ENCODE peak calls at places on chromosomes 16 and 17, in four cellular contexts. N is HCT116, K is SK-N-SH, C is K562. W is an unnamed sample.

GRCh38 chr16:87895641-87896141 is 26.4 kb upstream of the SLC7A5 start:
- DNase-seq in N (no peak), K (no peak), C (no peak), W (no peak)

GRCh38 chr17:54795046-54795445 is 105.6 kb upstream of the TOM1L1 start:
- DNase-seq in K (no peak), N (no peak), C (no peak), W (no peak)

GRCh38 chr16:67176662-67177061 is 6.3 kb downstream of the NOL3 start:
- DNase-seq in C (no peak), K (no peak), N (no peak), W (no peak)

GRCh38 chr16:19595043-19595767 is 39.7 kb downstream of the VPS35L start:
- DNase-seq in K (peak; percentile 10), N (no peak), C (no peak), W (no peak)

GRCh38 chr16:23420011-23420410 is 33.0 kb downstream of the COG7 start:
- DNase-seq in N (no peak), C (no peak), K (no peak), W (no peak)

GRCh38 chr17:50222922-50223321 is 21.5 kb upstream of the COL1A1 start:
- DNase-seq in K (no peak), N (no peak), C (no peak), W (no peak)

GRCh38 chr16:55725055-55725777 is 69.4 kb downstream of the SLC6A2 start:
- DNase-seq in C (no peak), K (no peak), N (no peak), W (no peak)

GRCh38 chr17:69284646-69285045 is 42.3 kb downstream of the ABCA5 start:
- DNase-seq in N (no peak), C (no peak), K (no peak), W (no peak)

GRCh38 chr16:24035127-24035842 is 199.5 kb downstream of the PRKCB start:
- DNase-seq in C (peak; percentile 70), K (no peak), N (no peak), W (no peak)

GRCh38 chr17:31484821-31485220 is 93.3 kb downstream of the RAB11FIP4 start:
- DNase-seq in K (no peak), N (no peak), C (no peak), W (no peak)

GRCh38 chr17:4648741-4649140 is 7.3 kb upstream of the ALOX15 start:
- DNase-seq in C (no peak), K (no peak), N (no peak), W (no peak)

GRCh38 chr17:5702951-5703510 is 118.7 kb upstream of the NLRP1 start:
- DNase-seq in C (no peak), K (no peak), N (no peak), W (no peak)

GRCh38 chr16:87764600-87765472 is 950 bp downstream of the KLHDC4 start:
- DNase-seq in N (no peak), K (peak; percentile 51), C (no peak), W (no peak)

GRCh38 chr17:37519241-37519985 is 29.7 kb downstream of the DUSP14 start:
- DNase-seq in C (peak; percentile 33), K (no peak), N (no peak), W (no peak)

GRCh38 chr17:34252138-34252889 is 2.8 kb upstream of the CCL2 start:
- DNase-seq in N (no peak), C (no peak), K (peak; percentile 49), W (peak; percentile 56)

GRCh38 chr17:57939797-57940196 is 15.4 kb downstream of the CUEDC1 start:
- DNase-seq in C (peak; percentile 31), N (no peak), K (no peak), W (no peak)

GRCh38 chr17:28643979-28644781 is 778 bp downstream of the BLTP2 start:
- DNase-seq in K (peak; percentile 67), C (peak; percentile 70), N (peak; percentile 31), W (peak; percentile 67)
- TF ChIP-seq JUND in K (no peak), C (peak; percentile 57), N (no peak), W (no peak)

GRCh38 chr16:81545470-81546175 is 101.0 kb downstream of the CMIP start:
- DNase-seq in K (no peak), N (no peak), C (no peak), W (no peak)

GRCh38 chr16:81542609-81543570 is 98.3 kb downstream of the CMIP start:
- DNase-seq in C (no peak), K (no peak), N (no peak), W (no peak)

GRCh38 chr16:81543571-81543970 is 99.0 kb downstream of the CMIP start:
- DNase-seq in N (no peak), K (no peak), C (no peak), W (no peak)

GRCh38 chr16:81544691-81545365 is 100.2 kb downstream of the CMIP start:
- DNase-seq in C (no peak), N (no peak), K (no peak), W (no peak)

DNA sequence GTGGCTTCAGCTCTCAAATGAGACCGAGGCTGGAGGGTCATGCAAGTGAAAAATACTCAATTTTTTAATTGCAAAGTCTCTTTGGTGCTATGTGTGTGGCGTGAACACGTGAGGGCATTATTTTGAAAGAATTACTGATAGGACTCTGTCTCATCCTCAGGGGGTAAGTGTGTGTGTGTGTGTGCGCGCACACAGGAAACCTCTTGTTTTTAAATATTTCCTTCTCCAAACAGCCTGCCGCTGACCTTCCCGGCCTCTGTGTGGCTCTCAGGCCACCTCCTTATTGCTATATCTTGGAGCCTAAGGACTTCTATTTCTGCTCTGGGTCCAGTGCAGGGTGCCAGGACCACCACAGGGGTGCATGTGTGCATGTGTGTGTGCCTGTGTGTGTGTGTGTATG is 99.7 kb downstream of the CMIP start:
- DNase-seq in N (no peak), K (no peak), C (no peak), W (no peak)
- TF ChIP-seq JUND in N (no peak), K (no peak), C (no peak), W (no peak)

DNA sequence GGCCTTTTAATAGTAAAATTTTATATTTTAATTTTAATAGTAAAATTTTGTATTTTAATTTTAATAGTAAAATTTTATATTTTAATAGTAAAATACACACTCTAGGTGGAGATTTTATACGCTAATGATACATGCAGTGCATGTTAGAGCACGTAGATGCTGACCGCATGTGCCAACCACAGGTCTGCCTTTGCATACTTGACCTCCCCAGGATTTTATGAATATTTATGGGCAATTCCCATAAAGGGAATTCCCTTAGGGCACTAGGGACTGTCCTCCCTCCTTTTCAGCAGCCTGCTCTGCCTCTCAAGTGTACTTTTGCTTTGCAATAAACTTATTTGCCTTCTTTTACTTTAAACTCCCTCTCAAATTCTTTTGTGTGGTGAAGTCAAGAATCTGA is 217.7 kb upstream of the CDH8 start:
- DNase-seq in K (no peak), C (no peak), N (no peak), W (no peak)
- TF ChIP-seq JUND in K (no peak), C (no peak), N (no peak), W (no peak)

GRCh38 chr16:57758331-57759117 is 23.0 kb downstream of the KATNB1 start:
- DNase-seq in K (no peak), C (no peak), N (no peak), W (no peak)

GRCh38 chr16:57759131-57759530 is 23.6 kb downstream of the KATNB1 start:
- DNase-seq in K (no peak), C (no peak), N (no peak), W (no peak)

GRCh38 chr16:57760357-57761160 is 25.0 kb downstream of the KATNB1 start:
- DNase-seq in K (no peak), C (no peak), N (no peak), W (no peak)

GRCh38 chr16:57761301-57761700 is 25.7 kb downstream of the KATNB1 start:
- DNase-seq in N (no peak), C (no peak), K (no peak), W (no peak)

DNA sequence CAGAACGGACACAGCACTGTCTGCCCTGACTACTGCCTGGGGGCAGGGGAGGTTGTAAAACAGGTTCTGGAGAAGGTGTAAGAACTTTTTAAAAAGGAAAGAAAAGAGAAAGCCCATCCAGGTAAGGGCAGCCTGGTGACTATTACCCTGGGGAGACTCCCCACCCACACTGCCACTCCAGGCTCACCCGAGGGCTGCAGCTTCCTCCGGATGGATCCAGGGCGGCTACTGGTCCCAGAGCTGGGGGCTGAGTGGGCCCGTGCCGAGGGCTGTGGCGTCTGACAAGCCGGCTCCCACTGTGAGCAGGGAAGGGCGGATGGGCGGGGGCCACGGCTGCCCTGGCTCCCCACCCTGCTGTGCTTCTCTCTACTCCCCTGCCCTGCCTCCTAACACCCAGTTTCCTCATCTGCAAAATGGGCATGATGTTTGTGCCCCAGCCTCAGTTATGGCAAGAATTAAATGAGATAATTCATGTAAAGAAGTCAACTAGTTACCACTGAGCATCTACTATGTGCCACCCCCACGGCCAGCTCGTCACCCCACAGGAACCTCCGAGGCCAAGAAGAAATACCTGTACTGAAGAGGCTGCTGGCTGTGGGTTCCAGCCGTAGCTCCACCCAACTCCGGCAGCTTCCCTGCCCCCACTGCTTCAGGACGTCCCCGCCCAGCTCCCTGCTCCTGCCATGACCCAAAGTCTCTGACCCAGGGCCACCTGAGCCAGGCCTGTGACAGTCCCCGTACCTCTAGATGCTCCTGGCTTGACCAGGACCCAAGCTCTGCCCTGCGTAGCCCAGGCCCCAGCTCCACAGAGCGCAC is 24.2 kb downstream of the KATNB1 start:
- DNase-seq in N (no peak), C (no peak), K (no peak), W (no peak)
- TF ChIP-seq JUND in N (no peak), C (no peak), K (no peak), W (no peak)

DNA sequence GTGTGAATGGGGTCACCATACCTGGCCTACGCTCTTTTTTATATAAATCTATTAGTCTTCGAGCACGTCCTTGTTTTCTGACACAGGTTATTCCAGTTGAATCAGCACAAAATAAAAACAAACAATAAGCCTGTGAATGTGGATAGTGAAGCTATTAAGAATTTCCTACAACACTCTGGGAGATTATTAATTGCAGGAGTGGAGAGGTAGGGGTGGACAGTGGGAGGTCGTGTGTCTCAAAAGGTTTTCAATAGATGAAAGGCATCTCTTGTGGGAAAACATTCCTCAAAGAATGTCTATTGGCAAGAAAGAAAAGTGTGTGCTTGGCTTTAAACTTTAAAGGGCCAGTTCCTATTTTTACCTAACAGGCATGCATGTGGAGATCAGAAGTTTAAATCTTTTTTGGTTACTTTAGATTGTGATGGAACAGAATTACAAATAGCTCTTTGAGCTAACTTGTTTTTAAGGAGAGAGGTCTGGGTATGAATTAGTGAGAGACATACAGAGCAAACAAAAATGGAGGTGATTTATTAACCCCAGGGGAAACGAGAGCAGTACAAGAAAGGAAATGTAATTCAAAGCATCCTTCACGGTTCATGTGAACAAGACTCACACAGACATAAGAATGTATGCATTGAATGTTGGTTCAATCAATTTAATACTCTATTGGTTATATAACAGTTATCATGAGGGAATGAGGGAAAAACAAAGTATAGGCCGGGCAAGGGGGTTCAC is 9.0 kb downstream of the SMYD4 start:
- DNase-seq in K (no peak), C (no peak), N (no peak), W (no peak)
- TF ChIP-seq JUND in K (no peak), C (no peak), N (no peak), W (no peak)

DNA sequence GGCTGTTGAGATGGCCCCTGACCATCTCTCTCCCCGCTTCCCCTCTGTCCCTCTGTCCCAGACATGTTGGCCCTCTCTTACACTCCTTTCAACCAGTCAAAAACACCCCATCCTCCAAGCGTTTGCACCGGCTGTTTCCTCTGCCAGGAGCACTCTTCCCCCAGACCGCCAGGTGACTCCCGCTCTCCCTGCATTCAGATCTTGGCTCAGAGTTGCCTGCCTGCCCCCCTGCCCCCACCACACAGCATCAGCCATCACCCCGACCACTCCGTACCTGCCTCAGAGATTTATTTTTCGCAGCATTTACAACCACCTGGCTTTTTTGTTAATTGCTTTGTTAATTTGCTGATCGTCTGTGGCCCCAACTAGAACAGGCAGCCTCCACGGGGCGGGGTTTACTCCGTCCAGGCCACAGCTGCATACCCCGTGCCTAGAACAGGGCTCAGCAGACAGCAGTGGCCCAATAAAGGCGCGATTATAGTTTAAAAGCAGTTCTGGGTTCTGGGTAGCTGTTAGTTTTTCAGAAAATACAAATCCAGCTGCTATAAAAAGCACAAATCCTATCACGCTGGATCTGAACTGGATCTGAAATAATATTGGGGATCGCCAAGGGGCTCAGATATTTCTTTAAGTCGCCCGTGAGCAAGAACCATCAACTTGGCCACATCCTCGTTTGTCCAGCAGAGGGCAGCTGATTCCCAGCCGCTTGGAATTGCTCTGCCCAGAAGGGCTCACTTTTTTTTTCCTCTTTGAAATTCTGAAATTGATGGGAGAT is 173.6 kb downstream of the IRF8 start:
- DNase-seq in N (peak; percentile 68), C (peak; percentile 75), K (peak; percentile 72), W (peak; percentile 80)
- TF ChIP-seq JUND in N (no peak), C (no peak), K (no peak), W (no peak)

W was measured in T47D.